ENCODE peak calls at places on chromosomes 2 and 18, in ten cellular contexts. R is tibial nerve; D is HCEC 1CT; C is thoracic aorta; O is astrocyte of the cerebellum; X is stimulated activated CD8-positive, alpha-beta memory T cell treated with anti-CD3 and anti-CD28 coated beads, Interleukin-15, amount 100 ng/mL, for 48 hours; I is pulmonary artery endothelial cell; T is fibroblast of mammary gland; V is brain microvascular endothelial cell; P is tibial artery. H is an unnamed sample.

GRCh38 chr2:12155308-12156061 is 409.1 kb downstream of the LPIN1 start:
- DNase-seq in R (no peak), D (peak), C (no peak), O (peak), X (no peak), I (peak), T (peak), V (peak), P (no peak), H (peak)

GRCh38 chr2:160303527-160303926 is 103.5 kb upstream of the ITGB6 start:
- DNase-seq in R (no peak), D (no peak), C (no peak), O (no peak), X (no peak), I (no peak), T (no peak), V (no peak), P (no peak), H (no peak)

GRCh38 chr2:210630904-210631560 is 74.6 kb downstream of the CPS1 start:
- DNase-seq in R (no peak), D (peak), C (no peak), O (no peak), X (no peak), I (no peak), T (no peak), V (no peak), P (no peak), H (no peak)

GRCh38 chr2:29314816-29315571 is 199.8 kb downstream of the CLIP4 start:
- DNase-seq in R (no peak), D (no peak), C (no peak), O (peak), X (peak), I (no peak), T (no peak), V (peak), P (peak), H (no peak)

GRCh38 chr2:8679827-8680731 is 1.8 kb upstream of the ID2 start:
- DNase-seq in R (no peak), D (peak), C (no peak), O (no peak), X (no peak), I (no peak), T (peak), V (no peak), P (peak), H (peak)

GRCh38 chr2:84971799-84972790 is 1.1 kb downstream of the KCMF1 start:
- DNase-seq in R (no peak), D (peak), C (no peak), O (no peak), X (peak), I (no peak), T (peak), V (no peak), P (peak), H (peak)

GRCh38 chr2:166112193-166112605 is 15.6 kb downstream of the SCN1A start:
- DNase-seq in R (no peak), D (peak), C (no peak), O (no peak), X (no peak), I (no peak), T (peak), V (no peak), P (no peak), H (no peak)

GRCh38 chr2:105786231-105787230 is 41.8 kb downstream of the NCK2 start:
- DNase-seq in R (no peak), D (no peak), C (no peak), O (no peak), X (no peak), I (no peak), T (no peak), V (no peak), P (no peak), H (no peak)

GRCh38 chr18:9835112-9835755 is 50.5 kb upstream of the TXNDC2 start:
- DNase-seq in R (no peak), D (no peak), C (no peak), O (no peak), X (no peak), I (no peak), T (no peak), V (no peak), P (no peak), H (peak)

GRCh38 chr2:191311627-191312026 is 66.4 kb downstream of the MYO1B start:
- DNase-seq in R (no peak), D (peak), C (no peak), O (peak), X (no peak), I (no peak), T (peak), V (peak), P (no peak), H (peak)

GRCh38 chr2:240906141-240906910 is at the start of gene CROCC2:
- DNase-seq in R (no peak), D (no peak), C (no peak), O (no peak), X (no peak), I (no peak), T (no peak), V (no peak), P (no peak), H (no peak)

GRCh38 chr2:218860950-218861381 is 1.4 kb downstream of the WNT6 start:
- DNase-seq in R (peak), D (peak), C (no peak), O (no peak), X (no peak), I (no peak), T (peak), V (no peak), P (peak), H (peak)

GRCh38 chr2:109454304-109454703 is 159.5 kb downstream of the SEPTIN10 start:
- DNase-seq in R (no peak), D (no peak), C (no peak), O (no peak), X (no peak), I (no peak), T (no peak), V (no peak), P (peak), H (no peak)

GRCh38 chr2:25570161-25570840 is 103.1 kb downstream of the DTNB start:
- DNase-seq in R (no peak), D (no peak), C (no peak), O (no peak), X (no peak), I (peak), T (peak), V (no peak), P (no peak), H (peak)

GRCh38 chr2:10619643-10620042 is 70.1 kb downstream of the NOL10 start:
- DNase-seq in R (no peak), D (peak), C (no peak), O (peak), X (no peak), I (no peak), T (peak), V (peak), P (no peak), H (peak)

GRCh38 chr18:39846277-39846676 is 2108.8 kb upstream of the PIK3C3 start:
- DNase-seq in R (no peak), D (no peak), C (no peak), O (no peak), X (no peak), I (no peak), T (peak), V (no peak), P (no peak), H (no peak)

GRCh38 chr2:20040489-20041172 is 10.8 kb downstream of the LAPTM4A start:
- DNase-seq in R (no peak), D (peak), C (no peak), O (no peak), X (no peak), I (peak), T (peak), V (no peak), P (no peak), H (peak)

GRCh38 chr2:210544839-210545238 is 11.6 kb upstream of the CPS1 start:
- DNase-seq in R (no peak), D (no peak), C (no peak), O (no peak), X (no peak), I (no peak), T (no peak), V (no peak), P (no peak), H (no peak)

GRCh38 chr2:159175182-159175581 is 111.3 kb downstream of the WDSUB1 start:
- DNase-seq in R (no peak), D (no peak), C (no peak), O (no peak), X (no peak), I (no peak), T (no peak), V (no peak), P (no peak), H (no peak)

GRCh38 chr2:119180891-119181290 is 22.3 kb upstream of the C1QL2 start:
- DNase-seq in R (no peak), D (no peak), C (no peak), O (no peak), X (no peak), I (no peak), T (no peak), V (no peak), P (no peak), H (no peak)

GRCh38 chr18:58080516-58080915 is 36.5 kb downstream of the NEDD4L start:
- DNase-seq in R (no peak), D (no peak), C (no peak), O (no peak), X (no peak), I (no peak), T (no peak), V (no peak), P (no peak), H (no peak)

GRCh38 chr2:118197011-118197695 is 108.9 kb downstream of the INSIG2 start:
- DNase-seq in R (no peak), D (no peak), C (no peak), O (no peak), X (no peak), I (no peak), T (peak), V (peak), P (no peak), H (peak)

GRCh38 chr18:7070466-7070865 is 47.1 kb downstream of the LAMA1 start:
- DNase-seq in R (no peak), D (no peak), C (no peak), O (no peak), X (no peak), I (no peak), T (no peak), V (no peak), P (no peak), H (no peak)

GRCh38 chr2:109183871-109184270 is 54.9 kb downstream of the SH3RF3 start:
- DNase-seq in R (no peak), D (no peak), C (no peak), O (no peak), X (no peak), I (no peak), T (no peak), V (no peak), P (peak), H (no peak)

GRCh38 chr2:164735309-164735919 is 106.2 kb downstream of the COBLL1 start:
- DNase-seq in R (no peak), D (no peak), C (no peak), O (no peak), X (no peak), I (no peak), T (no peak), V (no peak), P (no peak), H (peak)

GRCh38 chr18:57915241-57915640 is 112.1 kb upstream of the ATP8B1 start:
- DNase-seq in R (no peak), D (peak), C (no peak), O (no peak), X (no peak), I (no peak), T (no peak), V (no peak), P (no peak), H (peak)

GRCh38 chr2:12300019-12300602 is 416.6 kb upstream of the TRIB2 start:
- DNase-seq in R (no peak), D (peak), C (no peak), O (no peak), X (no peak), I (no peak), T (peak), V (no peak), P (no peak), H (no peak)

GRCh38 chr2:163682695-163683094 is 53.1 kb downstream of the FIGN start:
- DNase-seq in R (no peak), D (peak), C (no peak), O (no peak), X (no peak), I (peak), T (peak), V (peak), P (no peak), H (peak)

GRCh38 chr2:44844651-44845270 is 96.7 kb upstream of the SIX3 start:
- DNase-seq in R (no peak), D (peak), C (no peak), O (no peak), X (no peak), I (no peak), T (peak), V (no peak), P (no peak), H (no peak)

GRCh38 chr2:223262946-223263345 is 211.0 kb downstream of the KCNE4 start:
- DNase-seq in R (no peak), D (no peak), C (no peak), O (no peak), X (no peak), I (no peak), T (peak), V (peak), P (no peak), H (peak)

GRCh38 chr2:40016151-40016885 is 237.3 kb upstream of the THUMPD2 start:
- DNase-seq in R (no peak), D (peak), C (no peak), O (no peak), X (no peak), I (no peak), T (peak), V (no peak), P (no peak), H (no peak)

GRCh38 chr2:240432820-240433801 is 2.4 kb upstream of the GPC1 start:
- DNase-seq in R (no peak), D (no peak), C (peak), O (no peak), X (no peak), I (no peak), T (no peak), V (no peak), P (peak), H (no peak)

GRCh38 chr2:216666461-216667233 is 28.7 kb downstream of the IGFBP5 start:
- DNase-seq in R (peak), D (peak), C (no peak), O (peak), X (peak), I (no peak), T (peak), V (peak), P (no peak), H (peak)

GRCh38 chr18:48022531-48023330 is 92.3 kb upstream of the SMAD2 start:
- DNase-seq in R (no peak), D (peak), C (no peak), O (no peak), X (no peak), I (no peak), T (peak), V (peak), P (peak), H (peak)

GRCh38 chr2:119011162-119011909 is 69.3 kb downstream of the MARCO start:
- DNase-seq in R (no peak), D (no peak), C (no peak), O (no peak), X (peak), I (no peak), T (peak), V (peak), P (no peak), H (peak)

GRCh38 chr2:136171223-136171622 is 53.3 kb upstream of the CXCR4 start:
- DNase-seq in R (no peak), D (no peak), C (no peak), O (no peak), X (no peak), I (no peak), T (no peak), V (no peak), P (no peak), H (no peak)

GRCh38 chr2:224408676-224409075 is 6.8 kb upstream of the FAM124B start:
- DNase-seq in R (no peak), D (no peak), C (no peak), O (no peak), X (no peak), I (no peak), T (no peak), V (no peak), P (no peak), H (no peak)